ENCODE peak calls at places on chromosomes 2 and 18, in four cellular contexts. E is endodermal cell, R is SK-N-SH, B is Calu3. Z is an unnamed sample.

GRCh38 chr2:40403233-40403841 is 48.6 kb downstream of the SLC8A1 start:
- DNase-seq in E (no peak), B (no peak), R (no peak), Z (no peak)

GRCh38 chr2:100730290-100730868 is 89.6 kb upstream of the NPAS2 start:
- DNase-seq in R (peak; percentile 21), E (peak; percentile 89), B (peak; percentile 76), Z (no peak)

GRCh38 chr2:56012216-56012615 is 88.6 kb upstream of the EFEMP1 start:
- DNase-seq in B (no peak), E (no peak), R (no peak), Z (no peak)

GRCh38 chr2:161161074-161161577 is 898 bp downstream of the TANK start:
- DNase-seq in R (no peak), B (no peak), E (no peak), Z (no peak)

GRCh38 chr2:48600917-48601316 is 16.7 kb upstream of the GTF2A1L start:
- DNase-seq in R (no peak), B (no peak), E (no peak), Z (no peak)

GRCh38 chr2:131035826-131036231 is 57.4 kb downstream of the FAM168B start:
- DNase-seq in B (no peak), R (peak; percentile 49), E (peak; percentile 65), Z (no peak)

GRCh38 chr18:44725300-44726096 is 44.8 kb downstream of the SETBP1 start:
- DNase-seq in R (no peak), B (peak; percentile 34), E (no peak), Z (peak; percentile 56)

GRCh38 chr2:138814123-138814883 is 34.1 kb upstream of the NXPH2 start:
- DNase-seq in E (peak; percentile 61), R (no peak), B (peak; percentile 26), Z (no peak)

GRCh38 chr2:65231121-65231520 is 3.5 kb downstream of the ACTR2 start:
- DNase-seq in B (no peak), R (no peak), E (no peak), Z (no peak)

GRCh38 chr2:45591073-45591472 is 20.0 kb downstream of the SRBD1 start:
- DNase-seq in B (no peak), E (no peak), R (no peak), Z (no peak)

GRCh38 chr18:36331541-36331971 is 34.0 kb downstream of the FHOD3 start:
- DNase-seq in B (no peak), R (no peak), E (peak; percentile 20), Z (no peak)

GRCh38 chr2:103788875-103789715 is 1027.3 kb downstream of the TMEM182 start:
- DNase-seq in E (peak; percentile 81), B (peak; percentile 71), R (no peak), Z (no peak)

GRCh38 chr2:219219113-219219696 is 447 bp upstream of the ABCB6 start:
- DNase-seq in E (peak; percentile 82), B (no peak), R (no peak), Z (no peak)

GRCh38 chr2:98501223-98501622 is 56.6 kb downstream of the INPP4A start:
- DNase-seq in B (no peak), R (no peak), E (no peak), Z (no peak)

GRCh38 chr2:25349397-25349796 is 7.7 kb upstream of the DNMT3A start:
- DNase-seq in R (no peak), B (no peak), E (peak; percentile 40), Z (no peak)

GRCh38 chr2:49165662-49166061 is 11.3 kb upstream of the FSHR start:
- DNase-seq in R (no peak), E (peak; percentile 46), B (no peak), Z (no peak)

GRCh38 chr18:69935319-69936190 is 12.1 kb downstream of the CD226 start:
- DNase-seq in E (peak; percentile 78), B (no peak), R (no peak), Z (peak; percentile 24)

GRCh38 chr2:96267159-96267971 is 1.3 kb downstream of the CIAO1 start:
- DNase-seq in B (peak; percentile 55), R (peak; percentile 63), E (peak; percentile 86), Z (peak; percentile 45)

GRCh38 chr2:234686088-234686890 is 189.4 kb upstream of the ARL4C start:
- DNase-seq in B (peak; percentile 16), E (peak; percentile 90), R (no peak), Z (no peak)

GRCh38 chr18:63106727-63107126 is 212.8 kb downstream of the BCL2 start:
- DNase-seq in R (no peak), B (no peak), E (no peak), Z (peak; percentile 24)

GRCh38 chr2:122063716-122064115 is 308.3 kb downstream of the TSN start:
- DNase-seq in R (no peak), E (no peak), B (no peak), Z (no peak)

GRCh38 chr2:88212251-88212790 is 42.2 kb downstream of the THNSL2 start:
- DNase-seq in E (peak; percentile 80), R (no peak), B (peak; percentile 19), Z (no peak)

GRCh38 chr18:79945118-79946042 is 6.1 kb downstream of the SLC66A2 start:
- DNase-seq in E (peak; percentile 53), R (no peak), B (no peak), Z (no peak)

GRCh38 chr2:80086831-80087230 is 217.7 kb downstream of the LRRTM1 start:
- DNase-seq in B (no peak), R (peak; percentile 63), E (no peak), Z (no peak)

GRCh38 chr2:240874715-240875227 is 6.1 kb downstream of the AGXT start:
- DNase-seq in B (no peak), E (no peak), R (no peak), Z (no peak)

GRCh38 chr2:88860421-88861075 is 169.1 kb downstream of the RPIA start:
- DNase-seq in R (no peak), E (no peak), B (no peak), Z (no peak)

GRCh38 chr2:241154915-241155314 is 4.6 kb downstream of the PPP1R7 start:
- DNase-seq in B (no peak), E (no peak), R (no peak), Z (no peak)

GRCh38 chr2:84494070-84494469 is 22.2 kb upstream of the DNAH6 start:
- DNase-seq in E (no peak), R (no peak), B (no peak), Z (no peak)

GRCh38 chr18:8661754-8662573 is 43.4 kb upstream of the MTCL1 start:
- DNase-seq in B (peak; percentile 48), E (peak; percentile 96), R (peak; percentile 60), Z (no peak)

DNA sequence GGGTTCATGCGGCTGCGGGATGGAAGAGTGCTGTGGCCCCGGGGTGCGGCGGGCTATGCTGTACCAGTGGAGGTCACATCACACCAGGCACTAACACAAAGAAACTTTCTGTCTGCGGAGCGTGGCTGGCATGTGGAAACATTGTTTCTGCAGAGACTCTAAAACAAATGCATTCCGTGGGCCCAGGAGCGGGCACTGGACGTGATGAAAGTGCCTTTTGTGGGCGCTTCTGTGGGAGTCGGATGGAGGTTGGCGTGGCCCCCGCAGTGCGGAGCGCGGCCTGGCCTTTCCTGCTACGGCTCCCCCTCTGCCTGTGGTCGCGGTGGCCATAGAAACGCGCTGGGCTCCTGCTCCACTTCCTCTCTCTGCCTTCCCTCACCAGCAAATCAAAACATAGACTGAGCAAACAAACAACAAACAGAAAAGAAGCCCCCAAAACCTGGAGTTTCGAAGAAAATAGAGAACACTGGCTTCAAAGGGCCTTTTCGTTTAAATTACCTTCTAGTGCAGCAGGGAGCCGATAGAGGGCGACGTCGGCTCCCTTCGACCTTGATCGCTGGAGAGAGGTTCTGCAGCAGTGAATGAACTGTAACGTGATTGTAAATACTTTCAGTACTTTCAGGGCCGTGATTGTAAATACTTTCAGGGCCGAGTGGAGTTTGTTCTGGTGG is 51.4 kb downstream of the KIF5C start:
- DNase-seq in R (peak; percentile 63), B (peak; percentile 58), E (peak; percentile 85), Z (peak; percentile 75)
- TF ChIP-seq CTCF in R (peak; percentile 59), B (peak; percentile 50), E (peak; percentile 84), Z (peak; percentile 78)

GRCh38 chr2:237062585-237062984 is 23.1 kb upstream of the COPS8 start:
- DNase-seq in R (no peak), B (no peak), E (peak; percentile 81), Z (no peak)
- TF ChIP-seq CTCF in R (no peak), B (no peak), E (no peak), Z (no peak)

GRCh38 chr2:225270861-225271260 is 128.6 kb upstream of the NYAP2 start:
- DNase-seq in B (peak; percentile 53), E (peak; percentile 52), R (peak; percentile 19), Z (peak; percentile 59)
- TF ChIP-seq CTCF in B (no peak), E (peak; percentile 29), R (peak; percentile 31), Z (no peak)

GRCh38 chr2:10303634-10304378 is 1.1 kb downstream of the HPCAL1 start:
- DNase-seq in E (peak; percentile 79), B (peak; percentile 64), R (peak; percentile 84), Z (peak; percentile 76)

GRCh38 chr2:10304458-10305253 is 2.0 kb downstream of the HPCAL1 start:
- DNase-seq in B (no peak), R (peak; percentile 49), E (peak; percentile 63), Z (no peak)

GRCh38 chr2:10305254-10305635 is 2.5 kb downstream of the HPCAL1 start:
- DNase-seq in E (no peak), B (no peak), R (no peak), Z (no peak)

GRCh38 chr2:10306901-10307463 is 4.3 kb downstream of the HPCAL1 start:
- DNase-seq in E (no peak), R (no peak), B (no peak), Z (no peak)

GRCh38 chr2:10305715-10306114 is 3.0 kb downstream of the HPCAL1 start:
- DNase-seq in E (peak; percentile 80), R (no peak), B (peak; percentile 42), Z (no peak)
- TF ChIP-seq CTCF in E (peak; percentile 71), R (no peak), B (no peak), Z (no peak)

GRCh38 chr2:174833737-174834136 is 69.5 kb upstream of the CHRNA1 start:
- DNase-seq in E (no peak), R (no peak), B (no peak), Z (no peak)
- TF ChIP-seq CTCF in E (no peak), R (no peak), B (no peak), Z (no peak)

GRCh38 chr2:169141713-169142352 is 72.5 kb downstream of the DHRS9 start:
- DNase-seq in R (peak; percentile 55), E (peak; percentile 93), B (peak; percentile 78), Z (peak; percentile 47)
- TF ChIP-seq CTCF in R (peak; percentile 79), E (peak; percentile 89), B (peak; percentile 86), Z (peak; percentile 86)

Z was measured in GM20000.